ENCODE peak calls at places on chromosomes 11 and 22, in four cellular contexts. O is dorsolateral prefrontal cortex, Y is mesothelial cell of epicardium, M is B cell. T is an unnamed sample.

GRCh38 chr11:119691020-119691666 is 37.9 kb downstream of the NECTIN1 start:
- DNase-seq in O (no peak), M (no peak), Y (no peak), T (no peak)

GRCh38 chr11:66359662-66360087 is 11.9 kb downstream of the SLC29A2 start:
- DNase-seq in O (no peak), Y (no peak), M (no peak), T (no peak)

GRCh38 chr11:67255864-67256263 is 10.4 kb upstream of the GRK2 start:
- DNase-seq in M (peak), O (no peak), Y (no peak), T (no peak)

GRCh38 chr11:19628018-19628417 is 84.6 kb upstream of the NAV2 start:
- DNase-seq in O (no peak), Y (no peak), M (no peak), T (no peak)

GRCh38 chr11:119352857-119353260 is 6.4 kb upstream of the MFRP start:
- DNase-seq in M (no peak), Y (no peak), O (no peak), T (no peak)

GRCh38 chr22:33923660-33924246 is 3.5 kb upstream of the LARGE1 start:
- DNase-seq in Y (no peak), O (no peak), M (peak), T (no peak)

GRCh38 chr11:66106786-66107599 is 36.9 kb downstream of the PACS1 start:
- DNase-seq in Y (no peak), M (no peak), O (no peak), T (no peak)

GRCh38 chr11:111438846-111439520 is 59.9 kb upstream of the POU2AF1 start:
- DNase-seq in O (no peak), Y (no peak), M (no peak), T (no peak)

GRCh38 chr22:35301370-35301874 is 1.7 kb downstream of the TOM1 start:
- DNase-seq in M (no peak), Y (no peak), O (no peak), T (no peak)

GRCh38 chr11:33692013-33692504 is 8.6 kb downstream of the C11orf91 start:
- DNase-seq in M (no peak), Y (no peak), O (peak), T (no peak)

GRCh38 chr11:124762624-124763155 is 600 bp upstream of the ESAM start:
- DNase-seq in Y (no peak), M (no peak), O (no peak), T (no peak)

GRCh38 chr22:20751185-20751851 is 22.6 kb upstream of the SERPIND1 start:
- DNase-seq in Y (no peak), O (no peak), M (no peak), T (no peak)

GRCh38 chr11:129368889-129369672 is 6.6 kb upstream of the BARX2 start:
- DNase-seq in M (no peak), Y (no peak), O (no peak), T (no peak)

GRCh38 chr11:127105578-127105977 is 105.0 kb upstream of the KIRREL3 start:
- DNase-seq in Y (no peak), O (no peak), M (no peak), T (no peak)

GRCh38 chr22:36012332-36012731 is 16.3 kb downstream of the RBFOX2 start:
- DNase-seq in M (no peak), Y (no peak), O (no peak), T (no peak)

GRCh38 chr11:13114566-13115465 is 105.7 kb downstream of the RASSF10 start:
- DNase-seq in Y (no peak), O (no peak), M (no peak), T (no peak)
- TF ChIP-seq CTCF in Y (no peak), O (no peak), M (no peak), T (no peak)

DNA sequence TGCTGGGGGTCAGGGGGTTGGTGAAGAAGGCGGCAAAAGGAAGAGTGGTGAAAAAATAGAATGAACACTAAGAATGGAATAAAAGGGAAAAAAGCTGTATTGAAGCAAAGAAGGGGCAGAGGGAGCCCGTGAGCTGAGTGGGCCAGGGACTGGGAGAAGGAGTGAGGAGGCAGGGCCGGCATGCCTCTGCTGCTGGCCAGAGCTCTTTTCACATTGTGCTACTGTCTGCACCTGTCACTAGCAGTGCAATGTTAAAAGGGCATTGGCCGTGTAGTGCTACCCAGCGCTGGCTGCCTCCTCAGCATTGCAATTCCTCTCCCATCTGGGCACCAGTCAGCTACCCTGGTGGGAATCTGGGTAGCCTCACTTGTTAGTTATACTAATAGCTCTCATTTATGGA is 8.7 kb downstream of the YPEL4 start:
- DNase-seq in Y (no peak), O (no peak), M (no peak), T (no peak)
- TF ChIP-seq CTCF in Y (no peak), O (peak), M (no peak), T (no peak)

GRCh38 chr11:103110406-103110805 is 1.2 kb downstream of the DYNC2H1 start:
- DNase-seq in Y (no peak), M (no peak), O (no peak), T (no peak)
- TF ChIP-seq CTCF in Y (no peak), M (no peak), O (no peak), T (no peak)

GRCh38 chr11:69912911-69913451 is 93.8 kb upstream of the FGF3 start:
- DNase-seq in Y (peak), M (no peak), O (no peak), T (no peak)
- TF ChIP-seq CTCF in Y (peak), M (no peak), O (no peak), T (no peak)

T was measured in CD4-positive, alpha-beta T cell.